ENCODE peak calls at places on chromosomes 16 and 17, in nine cellular contexts. Z, M, R, J, B, Q, Y, O and S are unnamed samples. For H3K9me3 and H3K4me1, the result is how much of the 10 kb centered on the place peaks cover.

GRCh38 chr16:31182391-31182790 is 2.5 kb downstream of the FUS start:
- DNase-seq in O (no peak), Q (no peak), Y (no peak), J (no peak), R (no peak), M (no peak), B (no peak), Z (no peak), S (no peak)

GRCh38 chr16:85988723-85989313 is 89.9 kb downstream of the IRF8 start:
- DNase-seq in R (no peak), M (no peak), Z (no peak), Y (no peak), B (no peak), O (no peak), J (no peak), Q (no peak), S (no peak)

GRCh38 chr17:34423978-34424813 is 61.2 kb upstream of the CCL1 start:
- DNase-seq in Z (no peak), O (no peak), M (no peak), Y (no peak), Q (no peak), B (no peak), R (no peak), J (no peak), S (no peak)

GRCh38 chr17:39166437-39167335 is 725 bp upstream of the ARL5C start:
- DNase-seq in M (no peak), J (no peak), Y (no peak), B (no peak), Z (no peak), R (no peak), O (no peak), Q (no peak), S (no peak)

GRCh38 chr17:45341389-45342158 is 24.8 kb upstream of the MAP3K14 start:
- DNase-seq in J (peak), O (peak), Q (peak), Z (peak), M (no peak), B (peak), R (no peak), Y (no peak), S (peak)

GRCh38 chr17:29930399-29931010 is 477 bp upstream of the SSH2 start:
- DNase-seq in M (no peak), J (no peak), Q (no peak), Z (no peak), R (peak), O (peak), B (no peak), Y (no peak), S (no peak)

GRCh38 chr16:77066896-77067496 is 124.0 kb upstream of the MON1B start:
- DNase-seq in M (no peak), B (no peak), R (no peak), Z (no peak), Y (no peak), J (no peak), O (no peak), Q (peak), S (no peak)

GRCh38 chr17:33016920-33017319 is 25.3 kb downstream of the SPACA3 start:
- DNase-seq in Z (no peak), M (no peak), J (no peak), Q (no peak), B (no peak), R (no peak), O (peak), Y (no peak), S (no peak)

GRCh38 chr16:24723663-24724062 is 5.8 kb upstream of the TNRC6A start:
- DNase-seq in Z (no peak), B (no peak), M (no peak), Y (no peak), O (no peak), Q (no peak), J (peak), R (no peak), S (peak)

GRCh38 chr17:68515238-68515637 is 3.0 kb downstream of the PRKAR1A start:
- DNase-seq in R (no peak), Q (no peak), J (no peak), B (no peak), Y (no peak), O (no peak), M (no peak), Z (no peak), S (no peak)

GRCh38 chr17:33050611-33051140 is 59.0 kb downstream of the SPACA3 start:
- DNase-seq in J (no peak), B (no peak), M (no peak), Y (no peak), Z (no peak), Q (no peak), O (no peak), R (no peak), S (no peak)

GRCh38 chr17:75152971-75153853 is 1.1 kb downstream of the JPT1 start:
- DNase-seq in J (peak), R (peak), M (no peak), Y (no peak), B (no peak), O (peak), Z (no peak), Q (peak), S (peak)

GRCh38 chr16:20868890-20869289 is 31.3 kb downstream of the DCUN1D3 start:
- DNase-seq in Z (no peak), Y (no peak), O (peak), Q (peak), R (peak), B (peak), M (no peak), J (no peak), S (peak)

GRCh38 chr17:5703736-5704135 is 119.4 kb upstream of the NLRP1 start:
- DNase-seq in Z (no peak), B (no peak), R (no peak), Q (no peak), Y (no peak), O (no peak), J (no peak), M (no peak), S (no peak)

GRCh38 chr17:50365165-50365564 is 7.8 kb downstream of the MRPL27 start:
- DNase-seq in Q (no peak), B (no peak), O (no peak), R (no peak), M (no peak), Z (no peak), Y (no peak), J (no peak), S (no peak)

GRCh38 chr17:38575781-38576180 is 30.0 kb downstream of the SRCIN1 start:
- DNase-seq in M (no peak), Z (no peak), O (peak), R (no peak), Y (no peak), B (no peak), J (no peak), Q (no peak), S (no peak)

GRCh38 chr16:81445143-81445922 is 725 bp downstream of the CMIP start:
- DNase-seq in J (no peak), Z (no peak), Q (no peak), Y (peak), B (peak), O (peak), M (no peak), R (peak), S (peak)

GRCh38 chr17:66784621-66785364 is 50.1 kb upstream of the CACNG5 start:
- DNase-seq in Q (no peak), Z (no peak), O (no peak), B (no peak), J (no peak), R (no peak), M (no peak), Y (no peak), S (peak)

GRCh38 chr16:7182510-7183109 is 150.0 kb upstream of the RBFOX1 start:
- DNase-seq in O (no peak), R (no peak), B (no peak), Z (no peak), Q (no peak), M (no peak), Y (no peak), J (no peak), S (no peak)

GRCh38 chr16:64933890-64934289 is 188.0 kb downstream of the CDH11 start:
- DNase-seq in R (no peak), Y (no peak), Q (peak), J (no peak), O (no peak), M (no peak), Z (no peak), B (no peak), S (no peak)

GRCh38 chr17:43212641-43213490 is 1.2 kb downstream of the TMEM106A start:
- DNase-seq in Z (no peak), O (no peak), B (no peak), M (no peak), Y (no peak), R (no peak), J (no peak), Q (no peak), S (no peak)

GRCh38 chr17:7022791-7023571 is at the start of gene BCL6B:
- DNase-seq in J (no peak), Q (peak), O (no peak), M (no peak), Z (no peak), Y (no peak), R (peak), B (no peak), S (no peak)

GRCh38 chr17:71168083-71168741 is 952.6 kb upstream of the SOX9 start:
- DNase-seq in Q (no peak), R (no peak), Y (no peak), B (no peak), O (no peak), M (no peak), J (no peak), Z (no peak), S (no peak)

GRCh38 chr17:78716814-78717393 is 65.2 kb downstream of the CYTH1 start:
- DNase-seq in Q (peak), R (peak), J (peak), M (no peak), Z (no peak), Y (no peak), B (peak), O (peak), S (no peak)

GRCh38 chr16:73771676-73772075 is 524.9 kb upstream of the PSMD7 start:
- DNase-seq in O (no peak), B (no peak), Y (no peak), M (no peak), R (no peak), J (no peak), Z (no peak), Q (no peak), S (no peak)

GRCh38 chr17:38451840-38452529 is 23.7 kb downstream of the ARHGAP23 start:
- DNase-seq in J (no peak), Q (peak), Z (no peak), R (peak), B (no peak), O (no peak), M (no peak), Y (no peak), S (peak)

GRCh38 chr17:79223953-79224352 is 149.3 kb downstream of the ENGASE start:
- DNase-seq in O (no peak), Q (no peak), Y (no peak), B (no peak), J (no peak), R (no peak), M (no peak), Z (no peak), S (no peak)

GRCh38 chr17:61504697-61505096 is 52.5 kb downstream of the TBX4 start:
- DNase-seq in O (peak), Y (no peak), Q (no peak), Z (no peak), J (peak), B (no peak), M (no peak), R (no peak), S (peak)

GRCh38 chr17:80924807-80925610 is 66.6 kb upstream of the CHMP6 start:
- DNase-seq in Y (no peak), J (no peak), B (no peak), M (no peak), Q (no peak), R (no peak), O (no peak), Z (no peak), S (no peak)

GRCh38 chr17:13537211-13537610 is 64.5 kb downstream of the HS3ST3A1 start:
- DNase-seq in Y (no peak), J (no peak), R (no peak), Q (no peak), O (no peak), B (no peak), Z (no peak), M (no peak), S (no peak)

GRCh38 chr16:89232107-89232506 is 14.6 kb downstream of the ZNF778 start:
- DNase-seq in Z (no peak), O (no peak), Y (no peak), B (no peak), J (no peak), R (no peak), M (no peak), Q (no peak), S (no peak)
- H3K9me3 ChIP-seq in Z (under half), O (under half), Y (under half), B (under half), J (under half), R (under half), M (under half), Q (under half), S (under half)

GRCh38 chr16:67861877-67862276 is 11.0 kb upstream of the EDC4 start:
- DNase-seq in M (no peak), Y (no peak), Q (no peak), B (no peak), Z (no peak), R (no peak), J (no peak), O (no peak), S (no peak)
- H3K4me1 ChIP-seq in M (half or more), Y (under half), Q (under half), B (under half), Z (under half), R (under half), J (under half), O (under half), S (under half)

DNA sequence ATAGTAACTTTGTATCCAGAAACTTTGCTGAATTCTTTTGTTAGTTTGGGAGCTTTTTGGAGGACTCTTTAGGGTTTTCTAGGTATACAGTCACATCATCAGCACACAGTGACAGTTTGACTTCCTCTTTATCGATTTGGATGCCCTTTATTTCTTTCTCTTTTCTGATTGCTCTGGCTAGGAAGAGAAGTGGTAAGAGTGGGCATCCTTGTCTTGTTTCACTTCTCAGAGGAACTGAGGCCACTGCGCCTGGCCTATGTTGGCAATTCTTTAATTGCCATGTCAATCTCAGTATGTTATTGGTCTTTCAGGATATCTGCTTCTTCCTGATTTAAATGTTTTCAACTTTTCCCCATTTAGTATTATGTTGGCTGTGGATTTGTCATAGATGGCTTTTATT is 24.6 kb downstream of the ATF7IP2 start:
- DNase-seq in R (no peak), J (no peak), Q (no peak), M (no peak), B (no peak), Z (no peak), Y (no peak), O (no peak), S (no peak)
- H3K9me3 ChIP-seq in R (half or more), J (under half), Q (under half), M (half or more), B (half or more), Z (under half), Y (half or more), O (under half), S (under half)

DNA sequence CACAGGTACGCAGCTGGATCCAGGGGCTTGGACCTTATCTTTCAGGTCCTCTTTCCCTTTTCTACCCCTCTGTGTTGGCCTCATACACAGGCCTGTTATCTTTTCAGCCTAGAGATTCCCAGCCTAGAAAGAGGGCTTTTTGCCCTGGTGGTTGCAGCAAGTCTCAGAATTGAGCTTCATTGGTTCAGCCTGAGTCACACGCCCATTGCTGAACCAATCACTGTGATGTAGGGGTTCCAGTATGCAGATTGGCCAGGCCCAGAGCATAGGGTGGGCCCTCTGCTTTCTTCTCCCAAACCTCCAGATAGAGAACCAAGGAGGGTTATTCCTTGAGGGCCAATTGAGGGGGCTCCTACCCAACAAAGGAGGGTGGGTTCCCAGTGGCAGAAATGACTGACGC is 32.8 kb downstream of the GPT2 start:
- DNase-seq in O (no peak), M (no peak), Y (no peak), Z (no peak), B (no peak), R (no peak), J (no peak), Q (no peak), S (no peak)
- H3K4me1 ChIP-seq in O (under half), M (under half), Y (under half), Z (under half), B (under half), R (under half), J (under half), Q (under half), S (under half)

GRCh38 chr16:3305109-3306068 is at the start of the genes TIGD7 and ZNF75A:
- DNase-seq in B (peak), O (peak), M (no peak), R (peak), Q (peak), Z (peak), Y (peak), J (peak), S (peak)

GRCh38 chr16:3311496-3311895 is 6.2 kb downstream of the ZNF75A start:
- DNase-seq in Q (no peak), Y (no peak), Z (no peak), J (no peak), B (no peak), M (no peak), O (no peak), R (no peak), S (no peak)

GRCh38 chr16:3304370-3304769 is 860 bp downstream of the TIGD7 start:
- DNase-seq in Y (no peak), B (no peak), R (no peak), Q (no peak), Z (no peak), J (no peak), M (no peak), O (no peak), S (no peak)

DNA sequence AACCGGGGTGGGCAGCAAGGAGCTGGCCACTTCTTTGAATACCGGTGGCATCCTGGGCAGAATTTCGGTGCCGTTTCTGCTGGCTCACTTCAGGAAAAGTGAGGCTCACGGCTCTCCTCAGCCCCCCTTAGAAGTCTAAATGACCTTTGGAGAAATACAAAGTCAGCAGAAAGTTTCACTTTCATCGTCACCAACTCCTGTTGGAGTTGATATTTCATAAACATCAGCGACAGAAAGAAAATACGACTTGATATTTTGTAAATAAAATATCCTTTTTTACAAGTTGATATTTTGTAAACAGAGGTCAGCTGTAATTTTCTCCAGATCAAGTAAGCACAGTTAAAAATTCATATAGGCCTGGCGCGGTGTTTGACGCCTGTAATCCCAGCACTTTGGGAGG is 781 bp downstream of the ZNF75A start:
- DNase-seq in B (no peak), Z (no peak), O (no peak), Q (no peak), Y (no peak), J (no peak), R (no peak), M (no peak), S (no peak)
- H3K9me3 ChIP-seq in B (half or more), Z (under half), O (under half), Q (under half), Y (under half), J (under half), R (half or more), M (half or more), S (half or more)

DNA sequence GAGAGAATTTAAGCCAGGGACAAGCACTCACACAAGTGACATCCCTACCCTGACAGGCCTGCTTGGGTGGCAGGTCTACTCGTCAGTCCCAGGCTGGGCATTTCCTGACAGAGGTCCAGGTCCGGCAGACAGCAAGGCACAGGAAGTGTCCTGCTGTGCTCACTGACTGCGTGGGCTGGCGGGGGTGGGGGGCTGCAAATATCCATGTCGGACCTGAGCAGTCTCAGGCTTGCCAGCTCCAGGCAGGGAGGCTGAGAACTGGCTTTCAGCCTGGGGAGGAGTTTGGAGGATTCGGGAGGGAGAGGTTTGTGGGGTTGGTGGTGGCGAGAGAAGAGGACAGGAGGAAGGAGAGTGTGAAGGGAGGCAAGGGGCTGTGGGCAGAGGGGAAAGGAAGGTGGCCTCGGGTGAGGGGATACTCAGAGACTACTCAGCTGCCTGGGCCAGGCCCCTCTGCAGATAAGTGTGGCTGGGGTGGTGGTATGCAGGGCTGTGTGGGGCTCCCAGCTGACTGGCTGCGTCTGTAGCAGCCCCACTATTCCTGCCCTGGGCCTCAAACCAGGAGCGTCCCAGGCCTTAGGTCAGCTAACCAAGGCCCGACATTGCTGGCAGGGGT is 7.8 kb downstream of the HIC1 start:
- DNase-seq in M (no peak), R (no peak), Q (peak), Z (no peak), J (no peak), O (no peak), Y (no peak), B (no peak), S (no peak)
- H3K4me1 ChIP-seq in M (under half), R (under half), Q (under half), Z (under half), J (under half), O (under half), Y (under half), B (under half), S (under half)

GRCh38 chr17:77177002-77177401 is 36.2 kb downstream of the SEC14L1 start:
- DNase-seq in B (no peak), O (no peak), Z (no peak), Y (no peak), R (no peak), Q (no peak), J (no peak), M (no peak), S (no peak)
- H3K9me3 ChIP-seq in B (under half), O (under half), Z (under half), Y (under half), R (under half), Q (under half), J (under half), M (under half), S (under half)

DNA sequence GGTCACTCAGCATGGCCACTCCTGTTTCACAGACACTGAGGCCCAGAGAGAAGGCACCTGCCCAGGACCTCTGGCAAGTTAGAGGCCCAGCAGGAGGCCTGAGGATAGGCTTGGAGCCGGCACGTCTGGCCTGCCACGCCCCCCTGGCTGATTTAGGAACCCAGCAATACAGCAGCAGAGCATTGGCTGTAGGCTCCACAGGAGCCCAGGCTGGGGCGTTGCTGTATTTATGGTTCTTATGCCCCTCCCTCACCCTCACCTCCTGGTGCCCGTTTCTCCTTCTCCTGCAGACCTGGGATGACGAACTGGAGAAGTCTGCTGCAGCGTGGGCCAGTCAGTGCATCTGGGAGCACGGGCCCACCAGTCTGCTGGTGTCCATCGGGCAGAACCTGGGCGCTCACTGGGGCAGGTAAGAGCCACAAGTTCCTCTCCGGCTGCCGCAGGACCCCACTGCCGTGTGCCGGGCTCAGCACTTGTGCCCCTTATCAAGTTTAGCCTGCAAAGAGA is 25.8 kb downstream of the CRISPLD2 start:
- DNase-seq in R (no peak), J (no peak), Q (no peak), Y (no peak), Z (no peak), M (no peak), B (no peak), O (no peak), S (no peak)
- H3K4me1 ChIP-seq in R (under half), J (under half), Q (under half), Y (under half), Z (under half), M (under half), B (under half), O (under half), S (under half)